ENCODE peak calls at places on chromosomes 4 and X, in eight cellular contexts. W, P, C, L, K, Q, O and R are unnamed samples.

GRCh38 chrX:108217877-108218276 is 126.3 kb downstream of the ATG4A start:
- DNase-seq in P (no peak), K (no peak), L (no peak), C (no peak), Q (no peak), O (no peak), W (no peak), R (no peak)

GRCh38 chr4:123304151-123305021 is 92.2 kb upstream of the SPRY1 start:
- DNase-seq in P (peak), O (no peak), K (no peak), Q (no peak), W (no peak), L (no peak), C (no peak), R (no peak)

GRCh38 chrX:63250253-63250868 is 100.8 kb downstream of the SPIN4 start:
- DNase-seq in C (peak), O (peak), W (peak), P (peak), Q (peak), K (peak), L (no peak), R (peak)

GRCh38 chrX:94051926-94052325 is 377.9 kb downstream of the FAM133A start:
- DNase-seq in O (no peak), L (no peak), W (no peak), K (no peak), C (no peak), Q (no peak), P (peak), R (no peak)

GRCh38 chr4:84573738-84574720 is 8.9 kb upstream of the CDS1 start:
- DNase-seq in O (no peak), P (no peak), Q (no peak), C (no peak), W (no peak), L (no peak), K (no peak), R (no peak)

GRCh38 chrX:138847930-138848329 is 136.4 kb upstream of the FGF13 start:
- DNase-seq in Q (no peak), C (no peak), W (no peak), O (no peak), P (no peak), L (no peak), K (no peak), R (no peak)

GRCh38 chrX:101658661-101659477 is 781 bp downstream of the ARMCX2 start:
- DNase-seq in K (peak), L (peak), Q (no peak), P (peak), W (no peak), C (peak), O (peak), R (no peak)

GRCh38 chrX:118528089-118528753 is 32.6 kb downstream of the DOCK11 start:
- DNase-seq in W (no peak), C (no peak), L (peak), K (peak), Q (no peak), O (peak), P (no peak), R (no peak)

GRCh38 chr4:48570646-48571220 is 80.7 kb downstream of the ZAR1 start:
- DNase-seq in P (no peak), C (peak), L (no peak), K (no peak), Q (peak), O (no peak), W (no peak), R (peak)

GRCh38 chr4:113147498-113148231 is 98.2 kb downstream of the ANK2 start:
- DNase-seq in C (no peak), W (no peak), K (no peak), Q (no peak), L (no peak), O (no peak), P (no peak), R (no peak)

GRCh38 chrX:134377537-134377936 is 82.4 kb upstream of the HPRT1 start:
- DNase-seq in L (no peak), W (peak), O (peak), P (no peak), C (peak), Q (no peak), K (peak), R (no peak)

GRCh38 chrX:19005909-19006308 is 22.0 kb upstream of the PHKA2 start:
- DNase-seq in P (no peak), Q (no peak), K (no peak), C (no peak), L (no peak), W (peak), O (no peak), R (no peak)

GRCh38 chr4:87565746-87566145 is 36.6 kb upstream of the SPARCL1 start:
- DNase-seq in O (no peak), L (no peak), P (no peak), C (no peak), W (no peak), Q (no peak), K (no peak), R (no peak)

GRCh38 chr4:69594382-69594781 is 45.1 kb downstream of the UGT2A2 start:
- DNase-seq in Q (no peak), W (no peak), P (no peak), K (no peak), C (no peak), O (no peak), L (no peak), R (no peak)

GRCh38 chrX:39149761-39150160 is 348.5 kb downstream of the MID1IP1 start:
- DNase-seq in O (peak), W (peak), C (peak), Q (no peak), P (peak), L (peak), K (peak), R (peak)

GRCh38 chrX:101206471-101206870 is 13.1 kb upstream of the DRP2 start:
- DNase-seq in P (no peak), L (no peak), K (no peak), Q (no peak), C (peak), W (no peak), O (no peak), R (no peak)

GRCh38 chr4:120718979-120719566 is 203.5 kb downstream of the PRDM5 start:
- DNase-seq in P (peak), W (peak), O (no peak), K (no peak), Q (peak), C (peak), L (no peak), R (no peak)

GRCh38 chr4:166895771-166896170 is 338.5 kb downstream of the SPOCK3 start:
- DNase-seq in K (no peak), L (no peak), Q (peak), O (no peak), P (no peak), W (no peak), C (no peak), R (no peak)

GRCh38 chrX:25561190-25561589 is 545.4 kb upstream of the ARX start:
- DNase-seq in K (no peak), O (no peak), L (no peak), C (no peak), P (no peak), Q (no peak), W (no peak), R (no peak)

GRCh38 chr4:74755486-74755885 is 38.8 kb downstream of the BTC start:
- DNase-seq in Q (no peak), L (no peak), P (no peak), O (no peak), W (no peak), C (no peak), K (no peak), R (no peak)

GRCh38 chr4:97589481-97590196 is 553.6 kb downstream of the STPG2 start:
- DNase-seq in Q (no peak), P (no peak), K (no peak), C (no peak), L (no peak), W (no peak), O (no peak), R (no peak)

GRCh38 chr4:7788193-7788592 is 151.5 kb downstream of the AFAP1 start:
- DNase-seq in P (no peak), O (no peak), K (no peak), W (no peak), L (no peak), Q (no peak), C (no peak), R (no peak)

GRCh38 chr4:105343523-105343931 is 130.3 kb downstream of the PPA2 start:
- DNase-seq in W (no peak), C (peak), O (no peak), L (no peak), Q (no peak), P (no peak), K (no peak), R (no peak)